ENCODE peak calls at places on chromosomes 12 and 14, in four cellular contexts. N is CD8-positive, alpha-beta memory T cell; D is naive thymus-derived CD4-positive, alpha-beta T cell; G is fibroblast of lung. W is an unnamed sample.

GRCh38 chr12:82651489-82651888 is 35.2 kb upstream of the TMTC2 start:
- DNase-seq in N (no peak), D (no peak), G (no peak), W (no peak)

GRCh38 chr14:67457782-67458181 is 30.7 kb downstream of the TMEM229B start:
- DNase-seq in N (no peak), D (no peak), G (no peak), W (no peak)

GRCh38 chr12:12839886-12840285 is 26.7 kb downstream of the DDX47 start:
- DNase-seq in N (no peak), D (no peak), G (peak; percentile 76), W (peak; percentile 87)

GRCh38 chr12:49964849-49965624 is 3.4 kb downstream of the AQP5 start:
- DNase-seq in N (no peak), D (no peak), G (no peak), W (no peak)

GRCh38 chr12:125403145-125403789 is 338.0 kb downstream of the AACS start:
- DNase-seq in N (no peak), D (no peak), G (peak; percentile 10), W (peak; percentile 14)

GRCh38 chr12:28550757-28551381 is 360.6 kb downstream of the CCDC91 start:
- DNase-seq in N (no peak), D (no peak), G (peak; percentile 73), W (peak; percentile 40)

GRCh38 chr12:8844665-8845064 is 22.2 kb downstream of the A2ML1 start:
- DNase-seq in N (no peak), D (no peak), G (peak; percentile 11), W (no peak)

GRCh38 chr12:80400591-80400991 is 43.4 kb upstream of the PTPRQ start:
- DNase-seq in N (no peak), D (no peak), G (peak; percentile 34), W (no peak)

GRCh38 chr14:20802341-20803084 is at the start of gene RNASE1:
- DNase-seq in N (no peak), D (no peak), G (no peak), W (no peak)

GRCh38 chr12:97753332-97753731 is 290.7 kb downstream of the RMST start:
- DNase-seq in N (no peak), D (no peak), G (no peak), W (no peak)

GRCh38 chr12:9808531-9808930 is 18.8 kb upstream of the KLRF1 start:
- DNase-seq in N (no peak), D (no peak), G (no peak), W (no peak)

GRCh38 chr14:72024043-72024407 is 91.8 kb downstream of the RGS6 start:
- DNase-seq in N (peak; percentile 52), D (no peak), G (no peak), W (no peak)

GRCh38 chr12:105205322-105206048 is 30.5 kb downstream of the APPL2 start:
- DNase-seq in N (no peak), D (no peak), G (no peak), W (no peak)

GRCh38 chr14:66315548-66315947 is 170.6 kb upstream of the CCDC196 start:
- DNase-seq in N (no peak), D (no peak), G (no peak), W (no peak)

GRCh38 chr12:96271469-96272199 is 77.5 kb downstream of the ELK3 start:
- DNase-seq in N (no peak), D (no peak), G (peak; percentile 76), W (no peak)

GRCh38 chr14:71532790-71533189 is 399.4 kb upstream of the RGS6 start:
- DNase-seq in N (no peak), D (no peak), G (no peak), W (no peak)

GRCh38 chr12:91990525-91990924 is 155.1 kb downstream of the BTG1 start:
- DNase-seq in N (no peak), D (no peak), G (peak; percentile 29), W (no peak)

GRCh38 chr14:69268763-69269162 is 8.8 kb downstream of the GALNT16 start:
- DNase-seq in N (no peak), D (no peak), G (no peak), W (peak; percentile 75)

GRCh38 chr12:95446511-95446910 is 27.4 kb upstream of the METAP2 start:
- DNase-seq in N (no peak), D (no peak), G (peak; percentile 44), W (peak; percentile 16)

GRCh38 chr12:12927211-12928079 is 24.5 kb downstream of the GPRC5D start:
- DNase-seq in N (peak; percentile 81), D (peak; percentile 46), G (peak; percentile 82), W (no peak)

GRCh38 chr12:70849265-70849960 is 71.1 kb downstream of the PTPRR start:
- DNase-seq in N (no peak), D (no peak), G (peak; percentile 71), W (peak; percentile 12)

GRCh38 chr14:85221832-85222231 is 308.1 kb upstream of the FLRT2 start:
- DNase-seq in N (no peak), D (no peak), G (no peak), W (no peak)

GRCh38 chr14:61467281-61467680 is 145.9 kb downstream of the PRKCH start:
- DNase-seq in N (no peak), D (no peak), G (no peak), W (no peak)

GRCh38 chr12:130768120-130768519 is 52.0 kb upstream of the RIMBP2 start:
- DNase-seq in N (no peak), D (no peak), G (no peak), W (no peak)

GRCh38 chr12:991350-992278 is 591 bp downstream of the ERC1 start:
- DNase-seq in N (no peak), D (peak; percentile 32), G (no peak), W (peak; percentile 32)

GRCh38 chr14:100067481-100067880 is 2.3 kb downstream of the EVL start:
- DNase-seq in N (no peak), D (no peak), G (no peak), W (no peak)

GRCh38 chr12:104288635-104289258 is 14.8 kb upstream of the EID3 start:
- DNase-seq in N (peak; percentile 88), D (peak; percentile 84), G (peak; percentile 78), W (peak; percentile 84)

GRCh38 chr12:49976547-49976946 is 3.8 kb downstream of the AQP6 start:
- DNase-seq in N (no peak), D (no peak), G (no peak), W (no peak)

GRCh38 chr12:75699728-75700496 is 188.5 kb upstream of the KRR1 start:
- DNase-seq in N (no peak), D (no peak), G (peak; percentile 75), W (no peak)

GRCh38 chr14:68528031-68528687 is 264.7 kb downstream of the ZFP36L1 start:
- DNase-seq in N (no peak), D (no peak), G (no peak), W (no peak)

GRCh38 chr14:104765517-104765916 is 12.6 kb downstream of the SIVA1 start:
- DNase-seq in N (no peak), D (no peak), G (no peak), W (no peak)

GRCh38 chr12:12210983-12211382 is 55.9 kb downstream of the LRP6 start:
- DNase-seq in N (peak; percentile 54), D (no peak), G (no peak), W (no peak)

GRCh38 chr12:106001819-106002218 is 136.9 kb downstream of the NUAK1 start:
- DNase-seq in N (no peak), D (no peak), G (no peak), W (no peak)

GRCh38 chr12:94079965-94080683 is 68.3 kb upstream of the PLXNC1 start:
- DNase-seq in N (no peak), D (no peak), G (no peak), W (no peak)

GRCh38 chr14:105182296-105183020 is 1.3 kb upstream of the NUDT14 start:
- DNase-seq in N (no peak), D (no peak), G (no peak), W (no peak)

GRCh38 chr14:68712703-68713370 is 80.0 kb downstream of the ZFP36L1 start:
- DNase-seq in N (peak; percentile 26), D (no peak), G (no peak), W (no peak)

GRCh38 chr14:49418789-49419188 is 167.4 kb downstream of the RPS29 start:
- DNase-seq in N (no peak), D (no peak), G (no peak), W (no peak)
- H3K27ac ChIP-seq in N (no peak overlapping the region), D (no peak overlapping the region), G (no peak overlapping the region), W (no peak overlapping the region)

GRCh38 chr14:97337267-97337666 is 540.1 kb downstream of the VRK1 start:
- DNase-seq in N (no peak), D (no peak), G (no peak), W (no peak)
- H3K27ac ChIP-seq in N (no peak overlapping the region), D (no peak overlapping the region), G (no peak overlapping the region), W (no peak overlapping the region)

GRCh38 chr12:6315184-6315583 is 4.7 kb downstream of the PLEKHG6 start:
- DNase-seq in N (no peak), D (no peak), G (no peak), W (no peak)

GRCh38 chr12:6312529-6313325 is 2.2 kb downstream of the PLEKHG6 start:
- DNase-seq in N (no peak), D (no peak), G (no peak), W (peak; percentile 63)

GRCh38 chr12:6314776-6315175 is 4.3 kb downstream of the PLEKHG6 start:
- DNase-seq in N (no peak), D (no peak), G (no peak), W (no peak)

GRCh38 chr12:6311822-6312528 is 1.5 kb downstream of the PLEKHG6 start:
- DNase-seq in N (no peak), D (no peak), G (no peak), W (no peak)

DNA sequence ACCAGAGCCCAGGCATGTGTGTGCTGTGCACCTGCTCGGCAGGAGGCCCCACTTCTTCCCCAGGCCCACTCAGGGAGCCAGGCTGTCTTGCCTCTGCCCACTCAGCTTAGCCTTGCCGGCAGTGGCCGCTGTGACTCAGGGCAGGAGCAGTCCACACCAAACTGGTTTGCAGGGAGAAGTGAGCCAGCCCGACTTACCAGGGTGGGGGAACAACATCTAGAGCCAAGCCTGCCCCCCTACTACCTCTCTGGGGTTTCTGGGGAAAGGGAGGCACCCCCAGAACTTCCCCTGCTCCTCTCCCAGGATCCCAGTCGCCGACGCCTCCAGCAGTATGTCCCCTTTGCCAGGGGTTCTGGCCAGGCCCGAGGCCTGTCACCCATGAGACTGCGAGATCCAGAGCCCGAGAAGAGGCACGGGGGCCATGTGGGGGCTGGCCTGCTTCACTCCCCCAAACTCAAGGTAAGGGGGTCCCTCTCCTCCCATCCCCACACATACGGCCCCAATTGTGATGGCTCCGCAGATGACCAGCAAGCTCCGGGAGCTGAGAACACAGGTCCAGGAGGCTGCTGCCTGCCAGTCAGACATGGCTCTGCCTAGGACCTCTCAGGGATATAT is 3.0 kb downstream of the PLEKHG6 start:
- DNase-seq in N (no peak), D (no peak), G (no peak), W (no peak)
- H3K27ac ChIP-seq in N (no peak overlapping the region), D (no peak overlapping the region), G (no peak overlapping the region), W (no peak overlapping the region)

GRCh38 chr14:75991753-75992152 is 6.2 kb downstream of the IFT43 start:
- DNase-seq in N (no peak), D (no peak), G (no peak), W (no peak)

GRCh38 chr14:75995372-75996041 is 9.9 kb downstream of the IFT43 start:
- DNase-seq in N (no peak), D (no peak), G (peak; percentile 85), W (no peak)

GRCh38 chr14:75999511-76000190 is 14.1 kb downstream of the IFT43 start:
- DNase-seq in N (no peak), D (no peak), G (no peak), W (no peak)

GRCh38 chr14:75993567-75994041 is 8.0 kb downstream of the IFT43 start:
- DNase-seq in N (no peak), D (no peak), G (no peak), W (no peak)

GRCh38 chr14:75996488-75996887 is 10.9 kb downstream of the IFT43 start:
- DNase-seq in N (no peak), D (no peak), G (no peak), W (no peak)
- H3K27ac ChIP-seq in N (no peak overlapping the region), D (no peak overlapping the region), G (peak overlapping the region; percentile 91), W (no peak overlapping the region)